ENCODE peak calls at places on chromosomes 5 and 9, in eight cellular contexts. L is AG08395, C is fibroblast of lung, J is GM06990, M is GM23248, Z is NCI-H2107, X is A549, D is mesenteric fat pad. H is an unnamed sample.

GRCh38 chr5:148747536-148747906 is 78.9 kb upstream of the ADRB2 start:
- DNase-seq in C (no peak), Z (no peak), J (no peak), D (no peak), L (no peak), X (no peak), M (no peak), H (no peak)

GRCh38 chr9:134959971-134960310 is 42.2 kb upstream of the FCN1 start:
- DNase-seq in J (no peak), Z (no peak), D (peak; percentile 69), L (no peak), M (no peak), C (no peak), X (no peak), H (peak; percentile 21)

GRCh38 chr9:36765077-36765390 is 192.3 kb downstream of the MELK start:
- DNase-seq in Z (no peak), L (no peak), J (no peak), M (no peak), X (peak; percentile 30), D (no peak), C (no peak), H (no peak)

GRCh38 chr9:107770716-107771115 is 281.1 kb upstream of the KLF4 start:
- DNase-seq in Z (no peak), X (no peak), C (no peak), D (no peak), M (no peak), L (no peak), J (no peak), H (no peak)

GRCh38 chr5:31049461-31049860 is 144.0 kb upstream of the CDH6 start:
- DNase-seq in M (no peak), D (no peak), C (no peak), X (no peak), L (no peak), J (no peak), Z (no peak), H (no peak)

GRCh38 chr9:135976531-135976930 is 15.4 kb upstream of the UBAC1 start:
- DNase-seq in M (peak; percentile 30), J (no peak), D (no peak), X (no peak), C (no peak), L (peak; percentile 31), Z (no peak), H (no peak)

GRCh38 chr5:109743770-109744212 is 54.1 kb downstream of the MAN2A1 start:
- DNase-seq in D (no peak), C (peak; percentile 97), Z (no peak), L (peak; percentile 91), X (peak; percentile 38), J (no peak), M (peak; percentile 97), H (no peak)

GRCh38 chr5:125038477-125038876 is 292.0 kb upstream of the ZNF608 start:
- DNase-seq in Z (no peak), C (no peak), D (no peak), L (no peak), M (no peak), X (no peak), J (no peak), H (no peak)

GRCh38 chr5:137734962-137735530 is 843 bp downstream of the KLHL3 start:
- DNase-seq in J (no peak), X (no peak), L (peak; percentile 22), M (peak; percentile 63), D (no peak), Z (no peak), C (peak; percentile 58), H (no peak)

GRCh38 chr9:37839491-37840461 is 39.2 kb downstream of the DCAF10 start:
- DNase-seq in M (peak; percentile 56), J (no peak), Z (no peak), L (no peak), D (no peak), X (no peak), C (peak; percentile 12), H (no peak)

GRCh38 chr9:14525840-14526239 is 167.4 kb downstream of the ZDHHC21 start:
- DNase-seq in Z (no peak), L (no peak), M (no peak), J (no peak), D (no peak), X (no peak), C (no peak), H (no peak)

GRCh38 chr5:55276771-55277170 is 30.7 kb downstream of the DHX29 start:
- DNase-seq in C (peak; percentile 40), M (peak; percentile 75), J (no peak), L (peak; percentile 16), X (no peak), D (no peak), Z (no peak), H (no peak)

GRCh38 chr9:101481296-101481695 is 45.7 kb upstream of the ALDOB start:
- DNase-seq in Z (no peak), J (no peak), L (no peak), C (no peak), D (no peak), X (no peak), M (peak; percentile 11), H (no peak)

GRCh38 chr5:1107167-1108007 is 4.5 kb downstream of the SLC12A7 start:
- DNase-seq in L (no peak), Z (no peak), D (no peak), C (no peak), M (no peak), X (no peak), J (no peak), H (peak; percentile 50)

GRCh38 chr9:127568971-127569818 is 42.9 kb upstream of the STXBP1 start:
- DNase-seq in X (peak; percentile 73), Z (peak; percentile 52), C (peak; percentile 75), D (no peak), M (peak; percentile 94), L (peak; percentile 97), J (peak; percentile 72), H (peak; percentile 80)

GRCh38 chr9:136856078-136856474 is 3.9 kb downstream of the MAMDC4 start:
- DNase-seq in L (no peak), D (no peak), C (no peak), M (no peak), J (peak; percentile 15), X (no peak), Z (no peak), H (no peak)

GRCh38 chr9:18438300-18438925 is 35.5 kb upstream of the ADAMTSL1 start:
- DNase-seq in L (peak; percentile 28), D (no peak), Z (no peak), C (peak; percentile 56), M (peak; percentile 72), X (no peak), J (no peak), H (no peak)

GRCh38 chr9:124145903-124146575 is 111.7 kb upstream of the NEK6 start:
- DNase-seq in D (no peak), M (no peak), L (no peak), C (no peak), J (no peak), X (no peak), Z (no peak), H (no peak)

GRCh38 chr5:93571111-93571977 is 9.7 kb downstream of the NR2F1-AS1 start:
- DNase-seq in D (no peak), L (no peak), M (no peak), J (no peak), C (no peak), Z (no peak), X (no peak), H (no peak)

GRCh38 chr9:120715331-120715924 is 1.2 kb upstream of the MEGF9 start:
- DNase-seq in D (no peak), J (no peak), X (peak; percentile 30), Z (no peak), M (peak; percentile 89), L (peak; percentile 65), C (peak; percentile 74), H (no peak)

GRCh38 chr9:90783552-90783951 is 18.1 kb upstream of the SYK start:
- DNase-seq in J (no peak), M (no peak), D (no peak), X (no peak), C (no peak), Z (no peak), L (no peak), H (no peak)

GRCh38 chr9:126379661-126380365 is 53.2 kb downstream of the MVB12B start:
- DNase-seq in X (no peak), J (no peak), C (peak; percentile 62), D (no peak), Z (no peak), M (peak; percentile 62), L (peak; percentile 12), H (no peak)

GRCh38 chr9:110426052-110426709 is 88.5 kb upstream of the TXNDC8 start:
- DNase-seq in D (no peak), M (peak; percentile 53), X (no peak), Z (no peak), L (no peak), C (peak; percentile 40), J (no peak), H (no peak)

GRCh38 chr9:85466834-85467233 is 274.9 kb downstream of the AGTPBP1 start:
- DNase-seq in Z (no peak), J (no peak), C (no peak), L (no peak), D (no peak), M (no peak), X (no peak), H (no peak)